ENCODE peak calls at places on chromosomes 13 and 19, in four cellular contexts. One of them, this sample, is unnamed.

GRCh38 chr19:1182727-1183126 is 8.7 kb upstream of the SBNO2 start:
- DNase-seq in astrocyte: no peak
- DNase-seq in colonic mucosa: no peak
- DNase-seq in uterus: no peak
- DNase-seq in this sample: no peak

GRCh38 chr19:37975071-37975470 is 68.1 kb downstream of the SIPA1L3 start:
- DNase-seq in astrocyte: no peak
- DNase-seq in colonic mucosa: no peak
- DNase-seq in uterus: no peak
- DNase-seq in this sample: no peak

GRCh38 chr13:101416181-101417042 is at the start of gene NALCN:
- DNase-seq in astrocyte: peak; percentile 14
- DNase-seq in colonic mucosa: no peak
- DNase-seq in uterus: no peak
- DNase-seq in this sample: peak; percentile 39

GRCh38 chr19:16001481-16002312 is 52.9 kb downstream of the OR10H4 start:
- DNase-seq in astrocyte: peak; percentile 10
- DNase-seq in colonic mucosa: no peak
- DNase-seq in uterus: no peak
- DNase-seq in this sample: peak; percentile 15

GRCh38 chr19:12453495-12453894 is 12.7 kb upstream of the ZNF443 start:
- DNase-seq in astrocyte: no peak
- DNase-seq in colonic mucosa: peak; percentile 65
- DNase-seq in uterus: no peak
- DNase-seq in this sample: peak; percentile 55

GRCh38 chr19:2813235-2814160 is 6.2 kb upstream of the ZNF554 start:
- DNase-seq in astrocyte: no peak
- DNase-seq in colonic mucosa: no peak
- DNase-seq in uterus: no peak
- DNase-seq in this sample: no peak

GRCh38 chr13:62176051-62176450 is 760.4 kb upstream of the PCDH20 start:
- DNase-seq in astrocyte: peak; percentile 22
- DNase-seq in colonic mucosa: no peak
- DNase-seq in uterus: no peak
- DNase-seq in this sample: no peak

GRCh38 chr13:74586839-74587238 is 452.6 kb upstream of the KLF12 start:
- DNase-seq in astrocyte: peak; percentile 43
- DNase-seq in colonic mucosa: no peak
- DNase-seq in uterus: no peak
- DNase-seq in this sample: peak; percentile 59

GRCh38 chr19:29665826-29666633 is 769 bp downstream of the PLEKHF1 start:
- DNase-seq in astrocyte: peak; percentile 58
- DNase-seq in colonic mucosa: peak; percentile 45
- DNase-seq in uterus: peak; percentile 54
- DNase-seq in this sample: peak; percentile 38

GRCh38 chr19:13869324-13869723 is 7.6 kb upstream of the NANOS3 start:
- DNase-seq in astrocyte: no peak
- DNase-seq in colonic mucosa: no peak
- DNase-seq in uterus: no peak
- DNase-seq in this sample: no peak

GRCh38 chr13:99905814-99906213 is 65.8 kb downstream of the ZIC5 start:
- DNase-seq in astrocyte: no peak
- DNase-seq in colonic mucosa: no peak
- DNase-seq in uterus: no peak
- DNase-seq in this sample: no peak

GRCh38 chr13:20195846-20196245 is 3.1 kb upstream of the GJB2 start:
- DNase-seq in astrocyte: no peak
- DNase-seq in colonic mucosa: no peak
- DNase-seq in uterus: no peak
- DNase-seq in this sample: peak; percentile 29

GRCh38 chr19:3765121-3765520 is 2.6 kb downstream of the MRPL54 start:
- DNase-seq in astrocyte: no peak
- DNase-seq in colonic mucosa: no peak
- DNase-seq in uterus: no peak
- DNase-seq in this sample: no peak

GRCh38 chr13:29459818-29460335 is 135.6 kb downstream of the SLC7A1 start:
- DNase-seq in astrocyte: peak; percentile 36
- DNase-seq in colonic mucosa: no peak
- DNase-seq in uterus: no peak
- DNase-seq in this sample: no peak

GRCh38 chr13:23985846-23986245 is 88.5 kb upstream of the C1QTNF9B start:
- DNase-seq in astrocyte: no peak
- DNase-seq in colonic mucosa: no peak
- DNase-seq in uterus: no peak
- DNase-seq in this sample: no peak

GRCh38 chr13:32734511-32734910 is 148.3 kb downstream of the PDS5B start:
- DNase-seq in astrocyte: peak; percentile 80
- DNase-seq in colonic mucosa: no peak
- DNase-seq in uterus: no peak
- DNase-seq in this sample: peak; percentile 61

GRCh38 chr13:98996046-98996445 is 18.2 kb upstream of the DOCK9 start:
- DNase-seq in astrocyte: no peak
- DNase-seq in colonic mucosa: no peak
- DNase-seq in uterus: no peak
- DNase-seq in this sample: no peak

GRCh38 chr19:41351339-41352245 is 2.1 kb downstream of the TGFB1 start:
- DNase-seq in astrocyte: peak; percentile 46
- DNase-seq in colonic mucosa: peak; percentile 72
- DNase-seq in uterus: peak; percentile 67
- DNase-seq in this sample: peak; percentile 35

GRCh38 chr19:14072535-14073231 is at the start of gene MISP3:
- DNase-seq in astrocyte: peak; percentile 40
- DNase-seq in colonic mucosa: peak; percentile 91
- DNase-seq in uterus: no peak
- DNase-seq in this sample: peak; percentile 68

GRCh38 chr19:16771618-16772017 is 52.0 kb downstream of the NWD1 start:
- DNase-seq in astrocyte: peak; percentile 44
- DNase-seq in colonic mucosa: peak; percentile 84
- DNase-seq in uterus: peak; percentile 87
- DNase-seq in this sample: peak; percentile 93

GRCh38 chr19:6772028-6772865 is at the start of gene VAV1:
- DNase-seq in astrocyte: no peak
- DNase-seq in colonic mucosa: peak; percentile 74
- DNase-seq in uterus: no peak
- DNase-seq in this sample: no peak

GRCh38 chr13:34320084-34320483 is 502.1 kb downstream of the RFC3 start:
- DNase-seq in astrocyte: no peak
- DNase-seq in colonic mucosa: no peak
- DNase-seq in uterus: no peak
- DNase-seq in this sample: no peak

GRCh38 chr19:55483681-55484361 is 1.2 kb upstream of the NAT14 start:
- DNase-seq in astrocyte: no peak
- DNase-seq in colonic mucosa: no peak
- DNase-seq in uterus: no peak
- DNase-seq in this sample: no peak

GRCh38 chr13:103184413-103184812 is 118.2 kb upstream of the SLC10A2 start:
- DNase-seq in astrocyte: no peak
- DNase-seq in colonic mucosa: no peak
- DNase-seq in uterus: no peak
- DNase-seq in this sample: no peak

GRCh38 chr13:94710881-94711560 is 1.3 kb downstream of the SOX21 start:
- DNase-seq in astrocyte: no peak
- DNase-seq in colonic mucosa: no peak
- DNase-seq in uterus: no peak
- DNase-seq in this sample: peak; percentile 59

GRCh38 chr13:109941951-109942350 is 155.6 kb upstream of the IRS2 start:
- DNase-seq in astrocyte: no peak
- DNase-seq in colonic mucosa: no peak
- DNase-seq in uterus: no peak
- DNase-seq in this sample: no peak

GRCh38 chr13:30042272-30042671 is 191.9 kb upstream of the UBL3 start:
- DNase-seq in astrocyte: no peak
- DNase-seq in colonic mucosa: no peak
- DNase-seq in uterus: no peak
- DNase-seq in this sample: no peak

GRCh38 chr19:35088514-35088913 is 27.1 kb upstream of the FXYD3 start:
- DNase-seq in astrocyte: peak; percentile 80
- DNase-seq in colonic mucosa: no peak
- DNase-seq in uterus: no peak
- DNase-seq in this sample: peak; percentile 55

GRCh38 chr13:51590966-51591627 is 6.8 kb downstream of the WDFY2 start:
- DNase-seq in astrocyte: peak; percentile 79
- DNase-seq in colonic mucosa: no peak
- DNase-seq in uterus: peak; percentile 28
- DNase-seq in this sample: peak; percentile 68

GRCh38 chr19:13094771-13095392 is 7.8 kb downstream of the LYL1 start:
- DNase-seq in astrocyte: no peak
- DNase-seq in colonic mucosa: no peak
- DNase-seq in uterus: no peak
- DNase-seq in this sample: peak; percentile 50

GRCh38 chr13:90454002-90454636 is 893.4 kb upstream of the MIR17HG start:
- DNase-seq in astrocyte: no peak
- DNase-seq in colonic mucosa: no peak
- DNase-seq in uterus: no peak
- DNase-seq in this sample: peak; percentile 14

GRCh38 chr13:24306632-24307031 is 2.7 kb upstream of the C1QTNF9 start:
- DNase-seq in astrocyte: peak; percentile 46
- DNase-seq in colonic mucosa: no peak
- DNase-seq in uterus: no peak
- DNase-seq in this sample: peak; percentile 67

GRCh38 chr19:5090465-5090779 is 121.5 kb downstream of the KDM4B start:
- DNase-seq in astrocyte: no peak
- DNase-seq in colonic mucosa: no peak
- DNase-seq in uterus: no peak
- DNase-seq in this sample: no peak
- H3K4me1 ChIP-seq in astrocyte: peaks cover 9% of the 10 kb centered on the region
- H3K4me1 ChIP-seq in colonic mucosa: no peaks in the 10 kb centered on the region
- H3K4me1 ChIP-seq in uterus: peaks cover 14% of the 10 kb centered on the region
- H3K4me1 ChIP-seq in this sample: no peaks in the 10 kb centered on the region

GRCh38 chr19:47506459-47506858 is 8.4 kb downstream of the NAPA start:
- DNase-seq in astrocyte: no peak
- DNase-seq in colonic mucosa: no peak
- DNase-seq in uterus: no peak
- DNase-seq in this sample: no peak
- H3K4me1 ChIP-seq in astrocyte: peaks cover 9% of the 10 kb centered on the region
- H3K4me1 ChIP-seq in colonic mucosa: no peaks in the 10 kb centered on the region
- H3K4me1 ChIP-seq in uterus: peaks cover 51% of the 10 kb centered on the region
- H3K4me1 ChIP-seq in this sample: peaks cover 11% of the 10 kb centered on the region

GRCh38 chr13:112724788-112725345 is 35.0 kb downstream of the ATP11A start:
- DNase-seq in astrocyte: no peak
- DNase-seq in colonic mucosa: no peak
- DNase-seq in uterus: no peak
- DNase-seq in this sample: peak; percentile 52
- H3K4me1 ChIP-seq in astrocyte: peaks cover 24% of the 10 kb centered on the region
- H3K4me1 ChIP-seq in colonic mucosa: no peaks in the 10 kb centered on the region
- H3K4me1 ChIP-seq in uterus: peaks cover 14% of the 10 kb centered on the region
- H3K4me1 ChIP-seq in this sample: peaks cover 39% of the 10 kb centered on the region

DNA sequence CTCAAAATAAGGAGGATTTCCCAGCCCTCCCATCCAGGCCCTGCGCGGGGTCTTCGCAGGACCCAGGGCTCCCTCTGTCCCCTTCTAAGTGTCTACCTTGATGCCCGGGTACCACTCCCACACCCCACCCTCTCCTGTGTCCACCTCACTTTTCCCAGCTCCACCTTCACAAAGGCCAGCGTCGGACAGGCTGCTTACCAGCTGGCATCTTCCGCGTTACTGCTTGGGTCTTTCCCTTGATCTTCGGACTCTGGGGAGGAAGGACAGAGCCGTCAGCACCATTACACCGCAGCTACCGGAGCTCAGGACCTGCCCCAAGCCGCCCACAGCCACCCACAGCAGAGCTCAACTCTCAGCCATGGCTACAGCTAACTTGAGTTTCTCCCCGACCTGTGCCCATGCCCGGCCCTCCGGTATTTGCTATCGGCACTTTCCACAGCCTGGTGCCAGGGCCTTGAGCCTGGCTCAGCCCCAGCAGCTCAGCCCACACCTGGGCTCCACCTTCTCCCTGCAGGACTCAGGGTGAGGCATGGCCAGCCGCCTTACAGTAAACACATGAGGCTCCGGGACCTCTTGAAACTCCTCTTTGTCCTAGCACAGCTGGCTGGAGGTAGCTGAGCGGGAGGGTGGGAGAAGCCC is 3.8 kb downstream of the C13orf46 start:
- DNase-seq in astrocyte: no peak
- DNase-seq in colonic mucosa: peak; percentile 70
- DNase-seq in uterus: no peak
- DNase-seq in this sample: peak; percentile 57
- H3K4me1 ChIP-seq in astrocyte: peaks cover 4% of the 10 kb centered on the region
- H3K4me1 ChIP-seq in colonic mucosa: peaks cover 7% of the 10 kb centered on the region
- H3K4me1 ChIP-seq in uterus: no peaks in the 10 kb centered on the region
- H3K4me1 ChIP-seq in this sample: peaks cover 21% of the 10 kb centered on the region

GRCh38 chr19:44706506-44707236 is 7.7 kb downstream of the CEACAM16 start:
- DNase-seq in astrocyte: no peak
- DNase-seq in colonic mucosa: no peak
- DNase-seq in uterus: no peak
- DNase-seq in this sample: no peak
- H3K4me1 ChIP-seq in astrocyte: no peaks in the 10 kb centered on the region
- H3K4me1 ChIP-seq in colonic mucosa: no peaks in the 10 kb centered on the region
- H3K4me1 ChIP-seq in uterus: no peaks in the 10 kb centered on the region
- H3K4me1 ChIP-seq in this sample: no peaks in the 10 kb centered on the region

GRCh38 chr19:33264881-33265445 is 37.4 kb downstream of the CEBPA start:
- DNase-seq in astrocyte: no peak
- DNase-seq in colonic mucosa: no peak
- DNase-seq in uterus: no peak
- DNase-seq in this sample: no peak
- H3K4me1 ChIP-seq in astrocyte: no peaks in the 10 kb centered on the region
- H3K4me1 ChIP-seq in colonic mucosa: no peaks in the 10 kb centered on the region
- H3K4me1 ChIP-seq in uterus: no peaks in the 10 kb centered on the region
- H3K4me1 ChIP-seq in this sample: no peaks in the 10 kb centered on the region

DNA sequence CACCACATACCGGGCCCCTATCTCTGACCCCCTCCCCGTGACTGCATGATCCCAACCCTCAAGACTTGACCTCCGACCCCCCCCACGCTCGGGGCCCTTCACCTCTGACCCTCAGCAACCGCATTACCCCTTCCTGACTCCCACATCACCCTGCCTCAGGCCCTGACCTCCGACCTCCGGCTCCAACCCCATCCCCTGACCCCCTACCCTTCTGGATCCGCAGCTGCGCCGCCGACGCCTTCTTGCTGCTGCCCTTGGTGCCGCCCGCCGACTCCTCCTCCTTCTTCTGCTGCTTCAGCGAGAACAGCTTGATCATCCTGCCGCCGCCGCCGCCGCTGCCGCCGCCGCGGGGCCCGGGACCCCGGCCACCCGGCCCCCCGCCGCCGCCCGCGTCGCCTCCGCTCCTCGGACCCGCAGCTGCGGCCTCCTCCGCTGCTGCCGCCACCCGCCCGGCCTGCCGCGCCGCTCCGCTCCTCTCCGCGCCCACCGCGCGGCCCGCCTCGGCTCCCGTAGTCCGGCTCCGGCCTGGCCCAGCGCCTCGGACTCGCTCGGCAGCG is at the start of gene UBE2M:
- DNase-seq in astrocyte: peak; percentile 31
- DNase-seq in colonic mucosa: peak; percentile 59
- DNase-seq in uterus: peak; percentile 68
- DNase-seq in this sample: no peak
- H3K4me1 ChIP-seq in astrocyte: peaks cover 46% of the 10 kb centered on the region
- H3K4me1 ChIP-seq in colonic mucosa: peaks cover 38% of the 10 kb centered on the region
- H3K4me1 ChIP-seq in uterus: peaks cover 26% of the 10 kb centered on the region
- H3K4me1 ChIP-seq in this sample: peaks cover 57% of the 10 kb centered on the region

DNA sequence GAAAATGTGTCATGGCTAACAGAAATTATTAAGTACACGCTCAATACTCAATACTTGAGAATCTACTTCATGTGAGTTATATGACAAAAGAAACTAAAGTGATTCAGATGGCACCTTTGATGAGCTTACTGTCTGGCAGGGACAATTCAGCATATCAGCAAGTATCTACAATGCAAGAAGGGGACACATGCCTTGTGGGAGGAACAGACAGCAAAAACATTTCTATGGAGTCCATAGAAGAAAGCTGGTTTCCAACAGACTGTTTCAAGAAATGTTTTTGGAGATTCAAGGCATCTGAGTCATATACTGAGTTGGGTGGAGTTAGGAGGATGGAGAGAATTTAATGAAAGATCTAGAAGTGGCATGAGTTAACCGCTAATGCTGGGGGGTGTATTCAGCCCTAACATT is 54.7 kb downstream of the MBNL2 start:
- DNase-seq in astrocyte: peak; percentile 60
- DNase-seq in colonic mucosa: no peak
- DNase-seq in uterus: no peak
- DNase-seq in this sample: no peak
- H3K4me1 ChIP-seq in astrocyte: peaks cover 68% of the 10 kb centered on the region
- H3K4me1 ChIP-seq in colonic mucosa: peaks cover 18% of the 10 kb centered on the region
- H3K4me1 ChIP-seq in uterus: peaks cover 4% of the 10 kb centered on the region
- H3K4me1 ChIP-seq in this sample: peaks cover 62% of the 10 kb centered on the region